ENCODE peak calls at places on chromosomes 4 and X, in four cellular contexts. R is HepG2, Z is HCT116, N is SK-N-SH. P is an unnamed sample.

GRCh38 chrX:122046815-122047214 is 999.4 kb downstream of the GLUD2 start:
- DNase-seq in R (no peak), N (no peak), Z (no peak), P (no peak)

GRCh38 chrX:71514367-71515038 is 18.4 kb upstream of the OGT start:
- DNase-seq in N (no peak), Z (no peak), R (no peak), P (no peak)

GRCh38 chr4:185112104-185112503 is 31.0 kb upstream of the SLC25A4 start:
- DNase-seq in R (peak; percentile 31), Z (peak; percentile 97), N (no peak), P (peak; percentile 65)

GRCh38 chr4:20493761-20494353 is 206.4 kb upstream of the PACRGL start:
- DNase-seq in N (no peak), Z (no peak), R (no peak), P (no peak)

GRCh38 chr4:28788929-28789490 is 1928.4 kb downstream of the STIM2 start:
- DNase-seq in N (peak; percentile 3), Z (no peak), R (no peak), P (no peak)

GRCh38 chr4:179071120-179071519 is 1628.9 kb upstream of the AGA start:
- DNase-seq in R (no peak), N (no peak), Z (no peak), P (no peak)

GRCh38 chr4:8347660-8348059 is 78.1 kb downstream of the HTRA3 start:
- DNase-seq in Z (no peak), R (no peak), N (no peak), P (no peak)

GRCh38 chr4:140330311-140330900 is 43.0 kb upstream of the SCOC start:
- DNase-seq in N (no peak), R (peak; percentile 18), Z (peak; percentile 44), P (peak; percentile 29)

GRCh38 chrX:74602142-74602541 is 12.3 kb downstream of the RLIM start:
- DNase-seq in Z (no peak), N (no peak), R (no peak), P (no peak)

GRCh38 chr4:53721276-53721675 is 130.0 kb upstream of the LNX1 start:
- DNase-seq in R (no peak), Z (no peak), N (no peak), P (no peak)

GRCh38 chrX:133698298-133698697 is 283.0 kb upstream of the GPC4 start:
- DNase-seq in Z (no peak), N (peak; percentile 10), R (no peak), P (no peak)

GRCh38 chrX:16137416-16138107 is 14.2 kb downstream of the GRPR start:
- DNase-seq in N (no peak), R (no peak), Z (no peak), P (no peak)

GRCh38 chr4:121648518-121648917 is 48.3 kb downstream of the ANXA5 start:
- DNase-seq in Z (no peak), R (no peak), N (no peak), P (no peak)

GRCh38 chr4:26120098-26120795 is 200.6 kb upstream of the RBPJ start:
- DNase-seq in Z (no peak), N (no peak), R (peak; percentile 79), P (no peak)
- TF ChIP-seq ELF1 in Z (no peak), N (no peak), R (no peak), P (no peak)

DNA sequence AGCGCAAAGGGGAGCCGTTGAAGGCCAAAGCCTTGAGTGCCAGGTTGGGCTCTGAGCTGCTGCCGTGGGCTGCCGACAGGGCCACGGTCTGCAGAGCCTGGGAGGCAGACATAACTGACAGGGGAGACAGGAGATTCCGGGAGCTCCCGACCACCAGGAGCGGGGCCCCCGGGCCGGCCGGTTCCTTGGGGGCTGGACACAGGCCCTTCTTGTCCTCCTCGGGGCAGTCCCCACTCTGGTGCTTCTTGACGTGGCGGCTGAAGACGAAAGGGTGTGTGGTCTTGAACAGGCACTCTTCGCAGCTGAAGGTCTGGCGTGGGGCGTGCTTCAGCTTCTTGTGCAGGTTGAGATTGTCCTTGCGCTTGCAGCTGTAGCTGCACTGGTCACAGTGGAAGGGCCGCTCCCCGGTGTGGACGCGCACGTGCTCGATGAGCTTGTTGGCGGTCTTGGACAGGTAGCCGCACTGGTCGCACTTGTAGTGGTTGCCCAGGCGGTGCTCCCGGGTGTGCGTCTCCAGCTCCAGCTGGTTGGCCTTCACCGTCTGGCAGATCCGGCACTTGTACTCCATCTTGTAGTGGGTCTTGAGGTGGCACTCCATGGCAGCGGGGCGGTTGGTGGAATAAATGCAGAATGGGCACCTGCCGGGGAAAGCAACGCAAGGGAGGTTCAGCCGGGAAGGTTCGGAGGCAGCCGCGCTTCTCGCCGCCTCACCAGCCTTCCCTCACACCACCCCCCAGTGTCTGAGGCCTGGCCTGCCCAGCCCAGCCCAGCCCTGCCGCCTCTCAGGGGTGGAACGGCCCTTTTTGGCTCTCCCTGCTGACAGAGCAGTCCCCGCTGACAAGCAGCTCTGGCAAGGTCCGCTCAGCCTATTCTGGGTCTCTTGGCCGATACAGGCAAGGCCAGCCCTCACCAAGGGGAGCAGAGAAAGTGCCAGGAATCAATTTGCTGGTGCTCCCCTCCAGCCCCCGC is 81.3 kb downstream of the C4orf51 start:
- DNase-seq in R (no peak), N (no peak), Z (no peak), P (no peak)
- TF ChIP-seq ELF1 in R (no peak), N (no peak), Z (no peak), P (no peak)

DNA sequence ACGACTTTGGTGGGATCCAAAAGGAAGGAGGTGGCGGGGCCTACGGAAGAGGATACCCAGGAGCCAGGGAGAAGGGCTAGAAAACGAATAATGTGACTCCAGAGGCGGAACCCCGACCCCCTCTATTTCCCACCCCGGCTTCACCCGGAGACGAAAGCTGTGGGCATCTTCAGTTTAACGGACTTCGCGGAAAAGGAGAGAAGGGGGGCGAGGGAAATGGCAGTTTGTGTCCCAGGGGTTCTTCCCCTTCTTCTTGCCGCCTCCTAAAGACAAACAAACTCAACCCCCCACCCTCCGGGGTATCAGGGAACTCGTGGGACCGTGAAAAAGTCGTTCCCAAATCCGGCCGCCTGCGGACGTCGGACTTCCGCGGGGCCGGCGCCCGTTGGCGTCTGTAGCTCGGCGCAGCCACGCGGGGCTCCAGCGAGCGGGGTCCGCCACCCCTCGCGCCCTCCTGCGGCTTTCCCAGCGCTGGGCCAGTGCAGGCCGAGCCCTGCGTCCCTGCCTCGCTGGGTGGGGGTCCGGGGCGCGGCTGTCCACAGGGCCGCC is 3.6 kb upstream of the LEF1 start:
- DNase-seq in R (no peak), Z (no peak), N (peak; percentile 87), P (no peak)
- TF ChIP-seq ELF1 in R (no peak), Z (no peak), N (no peak), P (no peak)

GRCh38 chrX:69203367-69204037 is 38.2 kb upstream of the PJA1 start:
- DNase-seq in R (no peak), Z (no peak), N (no peak), P (no peak)
- TF ChIP-seq ELF1 in R (no peak), Z (no peak), N (no peak), P (no peak)

DNA sequence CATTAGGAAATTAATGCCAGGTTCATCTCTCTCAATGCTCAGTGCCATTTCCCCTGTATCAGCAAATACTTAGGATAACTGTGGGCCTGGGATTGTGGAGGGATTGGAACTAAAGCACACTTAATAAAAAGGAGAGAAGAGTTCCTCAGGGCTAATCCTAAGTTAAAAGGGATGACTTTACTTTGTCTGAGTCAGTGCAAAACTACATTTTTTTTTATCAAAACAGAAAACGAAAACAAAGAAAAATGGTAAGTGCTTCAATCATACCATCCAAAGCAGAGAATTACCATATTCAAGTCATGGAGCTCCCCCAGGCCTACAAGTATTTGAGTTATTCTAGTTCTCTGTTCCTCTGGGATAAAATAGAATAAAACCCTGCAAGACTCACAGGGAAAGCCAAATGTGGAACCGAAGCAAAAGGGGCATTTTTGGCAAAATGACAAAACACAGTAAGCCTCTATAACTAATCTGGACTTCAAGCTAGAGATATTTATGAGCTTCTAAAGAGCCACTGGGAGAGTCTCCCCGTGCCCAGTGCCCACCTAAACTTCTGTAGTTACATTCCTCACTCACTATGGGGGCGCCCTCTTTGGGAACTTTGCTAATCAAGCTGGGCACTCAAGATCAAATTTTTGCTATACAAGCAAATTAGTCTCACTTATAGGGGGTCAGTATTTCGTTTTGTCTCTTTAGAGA is 53.4 kb downstream of the PALLD start:
- DNase-seq in R (no peak), N (no peak), Z (no peak), P (no peak)
- TF ChIP-seq ELF1 in R (no peak), N (no peak), Z (no peak), P (no peak)

DNA sequence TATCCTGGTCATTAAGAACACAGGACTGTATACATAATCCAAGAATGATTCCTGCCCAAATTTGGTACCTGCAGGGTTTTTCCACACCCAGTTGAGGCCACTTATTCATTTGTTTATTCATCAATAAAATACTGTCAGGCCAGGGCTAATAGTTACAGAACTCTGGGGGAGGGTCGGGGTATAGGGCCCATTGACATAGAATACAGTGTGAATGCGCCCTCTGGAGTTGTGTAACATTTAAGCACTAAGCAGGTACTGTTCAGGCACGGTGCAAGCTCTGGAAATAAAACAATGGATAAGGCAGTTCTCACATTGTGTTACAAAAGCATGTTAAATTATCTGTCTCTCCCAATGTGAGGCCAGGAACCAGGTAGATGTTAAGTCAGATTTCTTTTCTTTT is 30.8 kb upstream of the LRBA start:
- DNase-seq in Z (peak; percentile 21), R (peak; percentile 31), N (peak; percentile 21), P (peak; percentile 33)
- TF ChIP-seq ELF1 in Z (no peak), R (no peak), N (no peak), P (no peak)